ENCODE peak calls at places on chromosome 1, in seven cellular contexts. N, T, G, Q, V, Y and J are unnamed samples. For H3K36me3, the result is how much of the 10 kb centered on the place peaks cover.

GRCh38 chr1:3024588-3024987 is 3.3 kb downstream of the ACTRT2 start:
- DNase-seq in Q (no peak), G (no peak), T (peak), N (no peak), Y (no peak), V (no peak), J (no peak)

GRCh38 chr1:243575070-243575469 is 275.0 kb downstream of the AKT3 start:
- DNase-seq in Y (no peak), T (no peak), V (no peak), Q (no peak), G (no peak), N (no peak), J (no peak)

GRCh38 chr1:37497832-37498231 is 16.7 kb downstream of the MEAF6 start:
- DNase-seq in G (no peak), Y (no peak), V (no peak), N (no peak), T (peak), Q (no peak), J (no peak)

GRCh38 chr1:94983343-94983742 is 56.4 kb upstream of the CNN3 start:
- DNase-seq in G (no peak), Q (no peak), N (peak), V (no peak), T (peak), Y (peak), J (no peak)

GRCh38 chr1:53037159-53037558 is 24.9 kb upstream of the PODN start:
- DNase-seq in G (no peak), Q (no peak), Y (no peak), N (no peak), V (no peak), T (no peak), J (no peak)

GRCh38 chr1:58898739-58899580 is 115.1 kb upstream of the JUN start:
- DNase-seq in V (no peak), N (peak), G (peak), T (peak), Q (no peak), Y (peak), J (no peak)

GRCh38 chr1:60066001-60066400 is 7.6 kb downstream of the C1orf87 start:
- DNase-seq in G (no peak), V (no peak), Q (no peak), Y (no peak), T (no peak), N (peak), J (no peak)

GRCh38 chr1:207241164-207241934 is 80.1 kb upstream of the CD55 start:
- DNase-seq in T (no peak), V (no peak), Q (no peak), N (no peak), G (no peak), Y (peak), J (no peak)

GRCh38 chr1:17314491-17314971 is 6.5 kb downstream of the PADI4 start:
- DNase-seq in V (no peak), G (no peak), N (peak), Q (no peak), T (no peak), Y (no peak), J (no peak)

GRCh38 chr1:221735976-221736375 is 5.9 kb downstream of the DUSP10 start:
- DNase-seq in V (no peak), Y (no peak), Q (no peak), G (no peak), N (no peak), T (no peak), J (no peak)

GRCh38 chr1:210104103-210104502 is 128.5 kb upstream of the SERTAD4 start:
- DNase-seq in T (no peak), Y (no peak), G (no peak), Q (no peak), V (no peak), N (no peak), J (no peak)

GRCh38 chr1:54310439-54311328 is 95.5 kb downstream of the SSBP3 start:
- DNase-seq in T (peak), N (peak), Q (no peak), V (no peak), Y (peak), G (no peak), J (peak)

GRCh38 chr1:61119085-61119484 is 36.7 kb downstream of the NFIA start:
- DNase-seq in V (no peak), Q (no peak), T (no peak), Y (peak), G (no peak), N (no peak), J (no peak)

GRCh38 chr1:175804556-175804955 is 61.2 kb upstream of the TNR start:
- DNase-seq in G (no peak), T (no peak), Q (no peak), V (no peak), N (no peak), Y (no peak), J (no peak)

GRCh38 chr1:100441651-100442050 is 89.3 kb downstream of the CDC14A start:
- DNase-seq in N (no peak), T (no peak), Y (no peak), G (no peak), Q (no peak), V (peak), J (no peak)

GRCh38 chr1:179080866-179081695 is 789 bp upstream of the TOR3A start:
- DNase-seq in Q (no peak), V (peak), G (no peak), T (no peak), Y (no peak), N (no peak), J (no peak)

GRCh38 chr1:16241116-16241763 is 4.3 kb upstream of the CPLANE2 start:
- DNase-seq in Y (no peak), T (peak), Q (no peak), G (peak), N (no peak), V (no peak), J (no peak)

GRCh38 chr1:61637470-61637869 is 87.5 kb downstream of the TM2D1 start:
- DNase-seq in Y (no peak), G (no peak), Q (no peak), N (no peak), T (no peak), V (no peak), J (no peak)

GRCh38 chr1:39656416-39656815 is 15.5 kb downstream of the NT5C1A start:
- DNase-seq in T (no peak), Y (no peak), V (no peak), G (no peak), Q (no peak), N (no peak), J (no peak)

GRCh38 chr1:46472503-46473181 is 17.0 kb upstream of the DMBX1 start:
- DNase-seq in N (no peak), G (no peak), Q (no peak), Y (no peak), V (no peak), T (no peak), J (no peak)

GRCh38 chr1:100622966-100623762 is 85.2 kb downstream of the GPR88 start:
- DNase-seq in Y (no peak), N (peak), G (no peak), Q (no peak), T (no peak), V (no peak), J (no peak)

GRCh38 chr1:1775364-1776226 is 2.7 kb downstream of the NADK start:
- DNase-seq in Q (no peak), G (no peak), T (no peak), V (peak), N (no peak), Y (no peak), J (no peak)

GRCh38 chr1:1777510-1777909 is 760 bp downstream of the NADK start:
- DNase-seq in T (no peak), V (peak), G (no peak), N (peak), Y (peak), Q (no peak), J (peak)

GRCh38 chr1:1777950-1778826 is at the start of gene NADK:
- DNase-seq in Q (peak), Y (peak), N (peak), V (peak), T (peak), G (peak), J (peak)

GRCh38 chr1:1778827-1779675 is 781 bp upstream of the NADK start:
- DNase-seq in V (peak), T (peak), Y (peak), Q (peak), N (no peak), G (peak), J (peak)

GRCh38 chr1:1776672-1777393 is 1.4 kb downstream of the NADK start:
- DNase-seq in V (no peak), T (no peak), G (no peak), Y (peak), Q (no peak), N (no peak), J (no peak)
- H3K4me3 ChIP-seq in V (peak), T (peak), G (no peak), Y (peak), Q (peak), N (peak), J (peak)

DNA sequence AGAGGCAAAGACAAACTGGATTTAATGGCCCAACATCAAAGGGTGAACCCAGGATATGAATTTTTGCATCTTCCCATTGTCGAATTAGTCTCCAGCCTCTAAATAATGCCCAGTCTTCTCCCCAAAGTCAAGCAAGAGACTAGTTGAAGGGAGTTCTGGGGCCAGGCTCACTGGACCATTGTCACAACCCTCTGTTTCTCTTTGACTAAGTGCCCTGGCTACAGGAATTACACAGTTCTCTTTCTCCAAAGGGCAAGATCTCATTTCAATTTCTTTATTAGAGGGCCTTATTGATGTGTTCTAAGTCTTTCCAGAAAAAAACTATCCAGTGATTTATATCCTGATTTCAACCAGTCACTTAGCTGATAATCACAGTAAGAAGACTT is 26.5 kb downstream of the CD53 start:
- DNase-seq in T (no peak), Q (no peak), Y (no peak), V (no peak), G (no peak), N (no peak), J (no peak)
- H3K36me3 ChIP-seq in T (under half), Q (under half), Y (under half), V (under half), G (under half), N (under half), J (under half)

GRCh38 chr1:42957229-42957879 is 1.3 kb downstream of the SLC2A1 start:
- DNase-seq in G (no peak), T (peak), Y (no peak), N (no peak), Q (no peak), V (peak), J (no peak)

GRCh38 chr1:42957880-42958487 is 684 bp downstream of the SLC2A1 start:
- DNase-seq in Y (peak), N (peak), V (peak), Q (peak), G (peak), T (peak), J (peak)

GRCh38 chr1:42955311-42956063 is 3.2 kb downstream of the SLC2A1 start:
- DNase-seq in G (no peak), T (no peak), N (no peak), Q (no peak), Y (no peak), V (no peak), J (no peak)

GRCh38 chr1:42958488-42959317 is at the start of gene SLC2A1:
- DNase-seq in V (peak), Y (peak), Q (peak), G (peak), T (peak), N (peak), J (peak)

DNA sequence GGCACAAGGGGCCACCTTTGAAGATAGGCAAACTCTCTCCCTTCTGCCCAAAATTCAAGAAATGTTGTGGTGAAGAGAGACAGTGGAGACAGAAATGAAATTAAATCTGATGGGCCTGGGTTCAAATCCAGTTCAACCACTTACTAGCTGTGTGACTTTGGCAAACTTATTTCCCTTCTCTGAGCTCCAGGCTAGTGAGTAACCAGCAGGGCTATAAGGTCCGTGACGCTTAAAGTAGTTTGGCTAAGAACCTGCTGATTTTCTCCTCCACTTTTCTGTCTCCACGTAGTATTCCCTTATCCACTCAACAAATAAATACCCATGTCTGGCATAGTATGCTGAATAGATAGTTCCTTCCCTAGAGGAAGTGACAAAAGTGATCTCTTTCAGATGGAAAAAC is 1.9 kb downstream of the SLC2A1 start:
- DNase-seq in Y (no peak), Q (no peak), V (no peak), G (no peak), T (no peak), N (no peak), J (no peak)
- H3K4me3 ChIP-seq in Y (peak), Q (peak), V (peak), G (no peak), T (peak), N (peak), J (peak)

GRCh38 chr1:107963009-107963408 is 2.0 kb downstream of the VAV3 start:
- DNase-seq in G (no peak), Y (no peak), N (no peak), Q (no peak), T (no peak), V (no peak), J (no peak)
- H3K36me3 ChIP-seq in G (under half), Y (under half), N (under half), Q (under half), T (under half), V (under half), J (under half)

DNA sequence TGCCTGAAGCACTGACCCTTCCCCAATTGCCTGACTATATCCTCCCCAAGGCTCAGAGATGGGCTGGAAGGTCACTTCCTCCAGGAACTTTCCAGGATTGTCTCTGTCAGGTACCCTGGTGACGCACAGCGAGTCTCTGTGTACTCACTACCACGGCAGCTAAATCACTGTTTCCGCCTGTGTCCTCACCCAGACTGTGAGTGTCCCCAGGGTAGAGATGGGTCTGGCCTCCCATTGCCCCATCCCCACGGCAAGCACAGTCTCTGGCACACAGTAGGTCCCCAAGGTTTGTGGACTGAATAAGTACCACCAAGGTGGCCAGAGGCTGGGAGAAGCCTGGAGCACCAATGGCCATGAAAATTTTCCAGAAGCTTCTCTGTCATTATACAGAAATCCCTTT is 93.8 kb upstream of the RUNX3 start:
- DNase-seq in Q (no peak), N (no peak), V (no peak), T (no peak), G (no peak), Y (no peak), J (no peak)
- H3K4me3 ChIP-seq in Q (no peak), N (no peak), V (no peak), T (no peak), G (no peak), Y (no peak), J (no peak)

GRCh38 chr1:19128965-19129514 is 81.0 kb downstream of the UBR4 start:
- DNase-seq in Y (no peak), V (no peak), T (no peak), N (no peak), Q (no peak), G (no peak), J (no peak)

GRCh38 chr1:19138958-19139581 is 71.0 kb downstream of the UBR4 start:
- DNase-seq in Y (no peak), V (no peak), Q (no peak), T (no peak), N (no peak), G (no peak), J (no peak)

GRCh38 chr1:19130476-19130875 is 79.6 kb downstream of the UBR4 start:
- DNase-seq in T (no peak), Q (no peak), G (no peak), Y (peak), N (no peak), V (no peak), J (no peak)

GRCh38 chr1:19137158-19137557 is 72.9 kb downstream of the UBR4 start:
- DNase-seq in N (no peak), V (no peak), Q (no peak), Y (no peak), T (no peak), G (no peak), J (no peak)

DNA sequence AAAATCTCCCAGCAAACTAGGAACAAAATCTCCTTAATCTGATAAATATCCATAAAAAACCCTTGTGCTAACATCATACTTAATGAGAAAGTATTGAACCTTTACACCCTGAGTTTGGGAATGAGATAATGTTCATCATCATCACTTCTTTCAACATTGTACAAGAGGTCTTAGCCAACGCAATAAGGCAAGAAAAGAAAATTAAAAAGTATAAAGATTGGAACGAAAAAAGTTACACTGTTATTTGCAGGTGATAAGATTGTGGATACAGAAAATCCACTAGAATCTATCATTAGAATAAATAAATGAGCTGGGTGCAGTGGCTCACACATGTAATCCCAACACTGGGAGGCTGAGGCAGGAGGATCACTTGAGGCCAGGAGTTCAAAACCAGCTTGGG is 76.7 kb downstream of the UBR4 start:
- DNase-seq in Q (no peak), Y (no peak), V (no peak), G (no peak), N (no peak), T (no peak), J (no peak)
- H3K36me3 ChIP-seq in Q (under half), Y (under half), V (under half), G (under half), N (half or more), T (under half), J (half or more)

GRCh38 chr1:21575351-21575942 is 66.2 kb downstream of the ALPL start:
- DNase-seq in N (no peak), G (no peak), Y (no peak), Q (no peak), T (no peak), V (no peak), J (no peak)

GRCh38 chr1:21576031-21576797 is 67.0 kb downstream of the ALPL start:
- DNase-seq in V (no peak), Q (no peak), T (no peak), Y (no peak), G (no peak), N (no peak), J (no peak)

GRCh38 chr1:21573475-21573874 is 64.3 kb downstream of the ALPL start:
- DNase-seq in Y (no peak), T (no peak), Q (no peak), G (no peak), V (no peak), N (no peak), J (no peak)

GRCh38 chr1:21573971-21574458 is 64.8 kb downstream of the ALPL start:
- DNase-seq in G (peak), V (peak), T (peak), N (peak), Y (peak), Q (no peak), J (peak)

DNA sequence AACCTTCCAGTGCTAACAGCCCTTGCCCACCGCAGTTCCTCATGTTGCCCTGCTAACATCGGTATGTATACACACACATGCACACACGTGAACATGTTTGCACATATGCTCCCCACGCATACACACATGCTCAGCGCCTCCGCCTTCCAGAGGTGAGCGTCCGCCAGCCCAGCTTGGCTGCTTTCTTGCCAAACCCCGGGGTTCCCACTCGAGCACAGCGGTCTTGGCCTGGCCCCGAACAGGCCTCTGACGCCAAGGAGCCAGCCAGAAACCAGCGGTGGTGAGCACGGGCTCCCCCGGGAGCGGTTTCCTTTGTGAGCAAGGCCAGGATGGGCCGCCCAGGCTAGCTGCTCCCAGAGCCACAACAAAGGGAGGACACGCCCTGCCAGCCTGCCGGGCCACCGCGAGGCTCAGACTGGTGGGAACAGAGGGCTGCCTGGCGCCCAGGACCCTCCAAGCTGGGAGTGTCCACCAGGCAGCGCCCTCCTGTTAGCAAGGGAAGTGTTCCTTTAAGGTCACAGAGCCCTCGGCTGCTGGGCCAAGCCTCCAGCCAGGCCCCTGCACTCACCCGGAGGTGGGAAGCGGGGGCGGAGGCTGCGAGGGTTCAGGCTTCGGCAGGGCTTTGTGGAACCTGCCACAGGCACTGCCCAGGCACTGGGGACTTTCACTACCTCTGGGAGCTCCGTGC is 65.4 kb downstream of the ALPL start:
- DNase-seq in V (no peak), N (peak), G (peak), Y (peak), T (no peak), Q (no peak), J (peak)
- H3K4me3 ChIP-seq in V (no peak), N (no peak), G (no peak), Y (no peak), T (no peak), Q (no peak), J (no peak)